ENCODE peak calls at places on chromosomes 2 and 18, in nine cellular contexts. O, K, R, B, Q, A, C, X and P are unnamed samples.

GRCh38 chr18:37689841-37690240 is 124.2 kb upstream of the CELF4 start:
- DNase-seq in X (no peak), A (no peak), K (no peak), B (no peak), R (no peak), Q (no peak), C (no peak), O (no peak), P (no peak)

GRCh38 chr2:40178971-40179370 is 272.9 kb downstream of the SLC8A1 start:
- DNase-seq in C (peak), Q (no peak), R (no peak), K (no peak), O (no peak), A (no peak), B (peak), X (peak), P (no peak)

GRCh38 chr2:55063226-55063625 is 13.0 kb upstream of the RTN4 start:
- DNase-seq in R (no peak), K (no peak), A (no peak), C (no peak), B (no peak), O (no peak), Q (no peak), X (no peak), P (no peak)

GRCh38 chr2:9391961-9392695 is 31.2 kb downstream of the ITGB1BP1 start:
- DNase-seq in X (no peak), O (no peak), Q (no peak), K (no peak), C (no peak), A (no peak), B (no peak), R (no peak), P (no peak)

GRCh38 chr2:39437522-39438296 is 624 bp upstream of the MAP4K3 start:
- DNase-seq in O (peak), R (peak), Q (no peak), K (no peak), A (peak), X (peak), C (peak), B (peak), P (no peak)

GRCh38 chr2:45681675-45682074 is 30.2 kb downstream of the PRKCE start:
- DNase-seq in B (peak), O (peak), R (peak), A (peak), K (no peak), C (peak), Q (peak), X (peak), P (peak)

GRCh38 chr2:241304039-241304670 is 11.3 kb downstream of the HDLBP start:
- DNase-seq in K (no peak), R (no peak), O (no peak), Q (no peak), C (no peak), X (no peak), B (no peak), A (peak), P (no peak)

GRCh38 chr18:74251297-74252031 is 40.3 kb downstream of the CYB5A start:
- DNase-seq in R (no peak), C (peak), A (no peak), K (no peak), O (peak), X (peak), B (peak), Q (peak), P (peak)

GRCh38 chr2:65107530-65107929 is 22.4 kb downstream of the RAB1A start:
- DNase-seq in K (no peak), O (no peak), C (no peak), X (no peak), Q (no peak), A (no peak), R (no peak), B (no peak), P (no peak)

GRCh38 chr2:151992582-151992981 is 106.3 kb downstream of the CACNB4 start:
- DNase-seq in K (no peak), B (no peak), O (no peak), X (no peak), A (no peak), C (no peak), Q (no peak), R (no peak), P (no peak)

GRCh38 chr2:177489719-177490301 is 97.2 kb downstream of the AGPS start:
- DNase-seq in C (peak), Q (peak), O (peak), K (no peak), X (peak), A (peak), R (peak), B (peak), P (peak)

GRCh38 chr2:144382848-144383247 is 137.1 kb downstream of the ZEB2 start:
- DNase-seq in K (peak), Q (no peak), C (no peak), O (no peak), X (no peak), A (no peak), R (no peak), B (no peak), P (no peak)

GRCh38 chr2:172790404-172790803 is 54.8 kb downstream of the RAPGEF4 start:
- DNase-seq in O (no peak), Q (no peak), K (no peak), B (no peak), A (no peak), C (no peak), R (no peak), X (no peak), P (no peak)

GRCh38 chr2:26172189-26172865 is 561 bp upstream of the GAREM2 start:
- DNase-seq in B (no peak), K (no peak), R (no peak), O (no peak), Q (peak), X (no peak), C (no peak), A (no peak), P (no peak)

GRCh38 chr2:118881490-118882129 is 34.2 kb upstream of the EN1 start:
- DNase-seq in K (no peak), Q (peak), R (peak), C (peak), X (peak), B (peak), O (peak), A (peak), P (peak)

GRCh38 chr18:21632393-21632792 is 20.3 kb downstream of the SNRPD1 start:
- DNase-seq in B (no peak), Q (no peak), A (no peak), O (no peak), R (no peak), X (peak), K (no peak), C (no peak), P (no peak)

GRCh38 chr18:63306819-63307554 is 12.6 kb downstream of the BCL2 start:
- DNase-seq in X (no peak), R (no peak), O (no peak), A (no peak), K (no peak), B (no peak), C (no peak), Q (no peak), P (no peak)

GRCh38 chr2:101119431-101119830 is 31.8 kb downstream of the TBC1D8 start:
- DNase-seq in R (no peak), Q (no peak), X (peak), K (no peak), C (peak), A (no peak), B (peak), O (no peak), P (no peak)

GRCh38 chr2:62216616-62217015 is 20.7 kb downstream of the B3GNT2 start:
- DNase-seq in C (peak), X (no peak), R (no peak), B (peak), Q (no peak), O (peak), K (no peak), A (no peak), P (peak)

GRCh38 chr2:81467096-81467495 is 1162.5 kb upstream of the LRRTM1 start:
- DNase-seq in R (no peak), K (no peak), O (no peak), C (no peak), X (no peak), B (no peak), A (no peak), Q (no peak), P (no peak)

GRCh38 chr2:23425338-23425871 is 40.4 kb downstream of the KLHL29 start:
- DNase-seq in C (no peak), K (no peak), A (no peak), Q (peak), B (no peak), R (no peak), X (no peak), O (no peak), P (peak)

GRCh38 chr18:5890606-5891360 is 4.5 kb downstream of the TMEM200C start:
- DNase-seq in C (no peak), K (no peak), A (peak), B (no peak), X (peak), R (no peak), O (peak), Q (peak), P (peak)

GRCh38 chr2:1542971-1543370 is 129.7 kb downstream of the TPO start:
- DNase-seq in B (no peak), A (no peak), C (no peak), K (no peak), X (no peak), O (no peak), Q (no peak), R (no peak), P (no peak)

GRCh38 chr2:176087330-176088047 is 3.7 kb upstream of the EVX2 start:
- DNase-seq in A (no peak), B (no peak), X (no peak), R (no peak), K (no peak), C (no peak), Q (no peak), O (no peak), P (no peak)

GRCh38 chr2:97676620-97677019 is 7.1 kb downstream of the C2orf92 start:
- DNase-seq in R (no peak), Q (no peak), O (no peak), B (no peak), K (no peak), C (no peak), A (no peak), X (no peak), P (no peak)

GRCh38 chr2:44829771-44830170 is 111.7 kb upstream of the SIX3 start:
- DNase-seq in K (no peak), A (no peak), O (no peak), Q (no peak), X (no peak), R (no peak), B (no peak), C (no peak), P (no peak)

GRCh38 chr2:164542584-164543021 is 78.7 kb downstream of the GRB14 start:
- DNase-seq in A (no peak), O (peak), R (no peak), C (peak), Q (no peak), K (no peak), X (peak), B (peak), P (no peak)

GRCh38 chr2:9980520-9980919 is 29.0 kb downstream of the GRHL1 start:
- DNase-seq in C (no peak), X (no peak), R (no peak), Q (no peak), B (no peak), A (no peak), K (no peak), O (no peak), P (no peak)

DNA sequence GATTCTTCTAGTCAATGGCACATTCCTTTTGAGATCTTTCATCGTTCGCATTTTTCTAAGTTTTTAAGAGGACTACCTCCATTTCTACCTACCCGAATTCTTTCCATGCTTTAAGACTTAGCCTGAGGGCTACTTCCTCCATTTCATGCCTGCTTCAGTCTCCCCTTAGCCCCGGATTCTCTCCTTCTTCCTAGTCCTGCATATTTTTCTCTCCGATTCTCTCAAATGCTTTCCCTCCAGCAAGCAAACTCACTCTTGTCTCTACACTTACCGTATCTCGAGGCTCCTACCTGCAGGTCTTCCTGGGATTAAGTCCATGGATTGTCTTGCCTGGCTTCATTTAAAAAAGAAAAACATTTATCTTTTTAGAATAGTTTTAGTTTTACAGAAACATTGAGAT is 354.4 kb downstream of the MYCN start:
- DNase-seq in O (no peak), R (no peak), Q (peak), B (no peak), X (no peak), C (no peak), K (no peak), A (no peak), P (peak)
- H3K9ac ChIP-seq in O (no peak), R (no peak), Q (no peak), B (no peak), X (no peak), C (no peak), K (no peak), A (no peak), P (no peak)

GRCh38 chr2:218997730-218998129 is 4.5 kb upstream of the CRYBA2 start:
- DNase-seq in Q (no peak), X (no peak), R (no peak), K (no peak), B (no peak), A (peak), C (no peak), O (no peak), P (no peak)

GRCh38 chr2:219000569-219000960 is 7.3 kb upstream of the CRYBA2 start:
- DNase-seq in C (no peak), K (no peak), R (no peak), Q (no peak), X (no peak), O (no peak), B (no peak), A (peak), P (no peak)

GRCh38 chr2:218998414-218999002 is 5.3 kb upstream of the CRYBA2 start:
- DNase-seq in B (no peak), X (no peak), R (no peak), A (no peak), K (no peak), O (no peak), C (no peak), Q (peak), P (no peak)

GRCh38 chr2:218999881-219000568 is 6.8 kb upstream of the CRYBA2 start:
- DNase-seq in A (peak), K (no peak), C (no peak), O (no peak), R (no peak), X (no peak), Q (peak), B (no peak), P (no peak)

GRCh38 chr2:218999021-218999880 is 6.0 kb upstream of the CRYBA2 start:
- DNase-seq in A (peak), X (no peak), O (no peak), K (no peak), C (no peak), B (no peak), Q (peak), R (no peak), P (no peak)
- H3K4me2 ChIP-seq in A (no peak), X (no peak), O (no peak), K (no peak), C (no peak), B (no peak), Q (peak), R (no peak), P (peak)

DNA sequence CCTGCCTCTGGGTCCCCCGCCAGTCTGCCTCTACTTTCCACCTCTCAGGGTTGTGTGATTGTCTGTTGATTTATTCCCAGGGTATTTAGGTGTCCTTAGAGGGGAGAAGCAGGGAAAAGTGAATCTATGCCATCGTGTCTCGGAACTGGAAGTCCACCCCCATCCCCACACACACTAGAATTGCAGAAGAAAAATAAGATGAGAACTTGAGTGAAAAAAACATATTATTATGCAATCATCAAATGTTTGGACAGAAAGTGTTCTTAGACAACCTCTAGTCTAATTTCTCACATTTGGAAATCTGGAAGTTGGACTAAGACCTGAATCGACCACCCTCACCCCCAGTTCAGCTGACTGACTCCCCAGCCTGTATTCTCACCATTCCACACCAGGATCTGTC is 14.1 kb upstream of the CASP8 start:
- DNase-seq in Q (no peak), X (no peak), K (no peak), B (no peak), R (no peak), O (no peak), A (no peak), C (no peak), P (no peak)
- H3K9ac ChIP-seq in Q (no peak), X (no peak), K (no peak), B (no peak), R (no peak), O (no peak), A (no peak), C (no peak), P (no peak)

DNA sequence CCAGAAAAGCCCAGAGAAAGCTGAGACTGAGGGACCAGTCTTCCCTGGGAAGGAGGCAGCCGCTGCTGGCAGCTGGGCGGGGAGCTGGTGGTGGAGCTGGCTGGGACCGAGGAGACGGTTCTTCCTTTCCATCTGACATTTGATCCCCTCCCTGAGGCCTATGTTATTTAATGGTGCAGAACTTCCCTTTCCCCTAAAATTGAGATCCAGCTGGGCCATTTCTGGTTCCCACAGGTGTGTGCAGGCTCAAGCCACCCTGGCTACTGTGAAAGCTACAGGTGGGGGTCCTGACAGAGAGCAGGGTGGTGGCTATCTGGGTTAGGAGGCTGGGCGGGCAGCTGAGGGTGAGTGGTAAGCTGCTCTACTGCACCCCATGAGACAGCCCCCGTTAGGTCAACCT is 81.4 kb upstream of the FZD7 start:
- DNase-seq in C (no peak), O (no peak), X (peak), B (no peak), K (no peak), Q (no peak), R (no peak), A (no peak), P (no peak)
- H3K4me2 ChIP-seq in C (no peak), O (no peak), X (no peak), B (no peak), K (no peak), Q (no peak), R (no peak), A (no peak), P (no peak)

GRCh38 chr2:166361351-166362153 is 14.2 kb downstream of the SCN9A start:
- DNase-seq in Q (peak), X (peak), C (peak), A (peak), R (peak), K (no peak), O (peak), B (peak), P (no peak)

GRCh38 chr2:166365239-166365638 is 10.5 kb downstream of the SCN9A start:
- DNase-seq in C (no peak), Q (no peak), K (no peak), B (no peak), O (no peak), X (no peak), A (no peak), R (no peak), P (peak)

GRCh38 chr2:166365803-166366420 is 9.8 kb downstream of the SCN9A start:
- DNase-seq in C (no peak), X (peak), O (no peak), B (no peak), A (no peak), R (no peak), K (no peak), Q (no peak), P (no peak)

GRCh38 chr2:166360906-166361305 is 14.8 kb downstream of the SCN9A start:
- DNase-seq in R (no peak), B (no peak), X (no peak), C (no peak), O (no peak), A (no peak), Q (no peak), K (no peak), P (no peak)

DNA sequence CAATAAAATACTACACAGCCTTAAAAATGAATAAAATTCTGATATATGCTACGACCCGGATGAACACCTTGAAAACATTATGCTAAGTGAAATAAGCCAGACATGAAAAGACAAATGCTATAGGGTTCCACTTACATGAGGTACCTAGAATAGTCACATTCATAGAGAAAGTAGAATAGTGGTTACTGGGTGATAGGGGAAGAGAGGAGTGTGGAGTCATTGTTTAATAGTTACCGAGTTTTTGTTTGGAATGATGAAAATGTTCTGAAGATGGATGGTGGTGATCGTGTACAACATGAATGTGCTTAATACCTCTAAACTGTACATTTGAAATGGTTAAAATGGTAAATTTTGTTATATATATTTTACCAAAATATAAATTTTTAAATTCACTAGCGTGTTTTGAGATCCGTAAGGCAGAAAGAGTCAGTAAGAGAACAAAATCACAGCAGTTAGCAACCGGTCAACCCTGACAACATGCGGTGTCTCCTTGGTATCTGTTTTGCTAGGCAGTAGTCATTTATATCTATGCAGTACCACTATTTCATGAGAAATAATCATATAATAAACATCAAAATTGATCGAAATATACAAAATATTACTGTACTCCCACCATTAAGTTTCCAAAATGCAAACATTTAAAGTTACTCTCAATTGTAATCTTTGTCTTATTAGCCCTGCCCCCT is 11.1 kb downstream of the SCN9A start:
- DNase-seq in X (no peak), O (no peak), R (no peak), C (no peak), K (no peak), A (no peak), B (no peak), Q (no peak), P (no peak)
- H3K9ac ChIP-seq in X (no peak), O (no peak), R (no peak), C (no peak), K (no peak), A (no peak), B (no peak), Q (no peak), P (no peak)

GRCh38 chr18:2087877-2088673 is 483.2 kb downstream of the METTL4 start:
- DNase-seq in C (no peak), A (no peak), B (no peak), X (no peak), K (no peak), Q (no peak), O (no peak), R (no peak), P (peak)
- H3K4me2 ChIP-seq in C (no peak), A (no peak), B (no peak), X (no peak), K (no peak), Q (no peak), O (no peak), R (no peak), P (no peak)